ENCODE peak calls at places on chromosome 5, in nine cellular contexts. Z, N, T, G, K, Q, B, J and L are unnamed samples.

GRCh38 chr5:135193213-135194125 is 159.4 kb upstream of the PITX1 start:
- DNase-seq in Z (no peak), N (no peak), T (no peak), G (peak), K (no peak), Q (peak), B (peak), J (no peak), L (no peak)

GRCh38 chr5:76638466-76638865 is 15.3 kb upstream of the F2RL2 start:
- DNase-seq in Z (no peak), N (peak), T (no peak), G (peak), K (no peak), Q (peak), B (no peak), J (no peak), L (no peak)

GRCh38 chr5:75286211-75286773 is 49.6 kb upstream of the ANKRD31 start:
- DNase-seq in Z (no peak), N (no peak), T (no peak), G (no peak), K (no peak), Q (no peak), B (no peak), J (no peak), L (no peak)

GRCh38 chr5:139657363-139658321 is 9.5 kb downstream of the CXXC5 start:
- DNase-seq in Z (no peak), N (peak), T (peak), G (no peak), K (no peak), Q (no peak), B (peak), J (no peak), L (no peak)

GRCh38 chr5:39381376-39381775 is 17.1 kb upstream of the C9 start:
- DNase-seq in Z (peak), N (no peak), T (no peak), G (no peak), K (no peak), Q (no peak), B (no peak), J (no peak), L (no peak)

GRCh38 chr5:110865400-110866094 is 126.7 kb downstream of the SLC25A46 start:
- DNase-seq in Z (peak), N (peak), T (no peak), G (peak), K (no peak), Q (peak), B (peak), J (peak), L (peak)

GRCh38 chr5:126777257-126777973 is 479 bp downstream of the LMNB1 start:
- DNase-seq in Z (peak), N (peak), T (peak), G (peak), K (peak), Q (peak), B (peak), J (no peak), L (no peak)

GRCh38 chr5:62596096-62596495 is 17.5 kb downstream of the LRRC70 start:
- DNase-seq in Z (no peak), N (no peak), T (no peak), G (no peak), K (no peak), Q (no peak), B (peak), J (no peak), L (no peak)

GRCh38 chr5:102554092-102554491 is 55.3 kb upstream of the SLCO6A1 start:
- DNase-seq in Z (no peak), N (no peak), T (no peak), G (peak), K (no peak), Q (no peak), B (no peak), J (no peak), L (no peak)

GRCh38 chr5:106172681-106173532 is 1497.8 kb downstream of the EFNA5 start:
- DNase-seq in Z (no peak), N (peak), T (no peak), G (peak), K (no peak), Q (peak), B (peak), J (no peak), L (no peak)

GRCh38 chr5:159056201-159056600 is 43.5 kb downstream of the EBF1 start:
- DNase-seq in Z (no peak), N (no peak), T (no peak), G (no peak), K (no peak), Q (no peak), B (no peak), J (no peak), L (no peak)

GRCh38 chr5:93572101-93572772 is 8.8 kb downstream of the NR2F1-AS1 start:
- DNase-seq in Z (no peak), N (no peak), T (peak), G (peak), K (peak), Q (no peak), B (no peak), J (no peak), L (no peak)

GRCh38 chr5:59020611-59021285 is 437.9 kb downstream of the RAB3C start:
- DNase-seq in Z (no peak), N (no peak), T (no peak), G (peak), K (no peak), Q (peak), B (peak), J (no peak), L (no peak)

GRCh38 chr5:7745882-7746735 is 104.8 kb downstream of the CFAP90 start:
- DNase-seq in Z (peak), N (peak), T (no peak), G (peak), K (peak), Q (peak), B (peak), J (peak), L (peak)

GRCh38 chr5:84148651-84149050 is 236.0 kb downstream of the EDIL3 start:
- DNase-seq in Z (no peak), N (no peak), T (no peak), G (no peak), K (no peak), Q (no peak), B (no peak), J (no peak), L (no peak)

GRCh38 chr5:140126315-140127012 is 727 bp downstream of the IGIP start:
- DNase-seq in Z (no peak), N (no peak), T (no peak), G (no peak), K (no peak), Q (no peak), B (no peak), J (no peak), L (no peak)

GRCh38 chr5:142399899-142400298 is 75.1 kb upstream of the SPRY4 start:
- DNase-seq in Z (no peak), N (no peak), T (no peak), G (no peak), K (no peak), Q (no peak), B (no peak), J (no peak), L (no peak)

GRCh38 chr5:154534457-154535050 is 56.5 kb upstream of the HAND1 start:
- DNase-seq in Z (no peak), N (no peak), T (no peak), G (no peak), K (no peak), Q (no peak), B (no peak), J (no peak), L (no peak)

GRCh38 chr5:133369161-133369783 is 243.1 kb downstream of the FSTL4 start:
- DNase-seq in Z (no peak), N (no peak), T (no peak), G (no peak), K (no peak), Q (no peak), B (no peak), J (no peak), L (no peak)

GRCh38 chr5:131357739-131358561 is 94.1 kb downstream of the CDC42SE2 start:
- DNase-seq in Z (no peak), N (peak), T (no peak), G (no peak), K (no peak), Q (no peak), B (no peak), J (no peak), L (no peak)

GRCh38 chr5:127696688-127697087 is 6.5 kb upstream of the CCDC192 start:
- DNase-seq in Z (no peak), N (no peak), T (no peak), G (peak), K (no peak), Q (peak), B (peak), J (no peak), L (no peak)

GRCh38 chr5:160441352-160441781 is 19.7 kb downstream of the PTTG1 start:
- DNase-seq in Z (no peak), N (peak), T (no peak), G (no peak), K (no peak), Q (no peak), B (no peak), J (no peak), L (no peak)

GRCh38 chr5:38749861-38750260 is 96.0 kb upstream of the OSMR start:
- DNase-seq in Z (no peak), N (no peak), T (no peak), G (no peak), K (no peak), Q (no peak), B (no peak), J (no peak), L (no peak)

GRCh38 chr5:74255692-74256091 is 384.8 kb downstream of the ENC1 start:
- DNase-seq in Z (no peak), N (no peak), T (no peak), G (no peak), K (no peak), Q (no peak), B (no peak), J (no peak), L (no peak)

GRCh38 chr5:74256947-74257573 is 383.5 kb downstream of the ENC1 start:
- DNase-seq in Z (no peak), N (no peak), T (no peak), G (no peak), K (no peak), Q (peak), B (no peak), J (no peak), L (no peak)

GRCh38 chr5:74259572-74259971 is 381.0 kb downstream of the ENC1 start:
- DNase-seq in Z (no peak), N (no peak), T (no peak), G (no peak), K (no peak), Q (no peak), B (no peak), J (no peak), L (no peak)

GRCh38 chr5:74254257-74254656 is 386.3 kb downstream of the ENC1 start:
- DNase-seq in Z (no peak), N (no peak), T (no peak), G (no peak), K (no peak), Q (no peak), B (no peak), J (no peak), L (no peak)

DNA sequence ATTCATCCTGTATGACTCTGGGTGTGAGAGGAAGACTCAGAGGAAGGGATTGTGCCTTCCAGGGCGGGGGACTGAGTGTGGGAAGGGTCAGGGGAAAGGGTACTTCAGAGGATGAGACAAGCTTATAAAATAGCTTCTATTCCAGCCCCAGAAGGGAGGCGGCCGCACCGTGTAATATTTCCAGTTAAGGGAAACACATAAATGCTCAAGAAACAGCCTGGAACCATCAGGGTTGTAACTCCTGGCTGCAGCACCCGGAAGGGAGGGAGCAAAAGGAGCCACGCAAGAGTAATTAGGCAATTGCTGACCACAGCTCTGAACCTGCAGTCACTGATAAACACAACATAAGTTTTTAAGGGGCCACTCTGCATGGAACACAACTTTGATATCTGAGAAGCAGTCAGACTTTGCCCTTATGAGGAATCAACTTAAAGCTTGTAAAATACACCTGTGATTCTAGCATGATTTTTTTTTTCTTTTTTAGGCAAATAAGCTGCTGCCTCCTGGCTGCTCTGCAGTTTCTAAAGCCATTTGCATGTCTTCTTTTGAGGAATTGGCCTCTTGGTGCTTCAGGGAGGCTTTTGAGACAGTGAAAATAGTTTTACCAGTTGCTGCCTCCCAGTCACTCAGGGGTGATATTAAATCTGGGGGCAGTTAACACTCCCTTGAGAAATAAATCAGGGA is 382.7 kb downstream of the ENC1 start:
- DNase-seq in Z (peak), N (peak), T (peak), G (peak), K (no peak), Q (peak), B (peak), J (no peak), L (no peak)
- TF ChIP-seq CTCF in Z (no peak), N (no peak), T (no peak), G (peak), K (no peak), Q (no peak), B (no peak), J (no peak), L (no peak)

GRCh38 chr5:11540112-11540511 is 364.1 kb downstream of the CTNND2 start:
- DNase-seq in Z (no peak), N (no peak), T (no peak), G (no peak), K (no peak), Q (no peak), B (no peak), J (no peak), L (no peak)
- TF ChIP-seq CTCF in Z (no peak), N (no peak), T (no peak), G (no peak), K (no peak), Q (no peak), B (no peak), J (no peak), L (no peak)

DNA sequence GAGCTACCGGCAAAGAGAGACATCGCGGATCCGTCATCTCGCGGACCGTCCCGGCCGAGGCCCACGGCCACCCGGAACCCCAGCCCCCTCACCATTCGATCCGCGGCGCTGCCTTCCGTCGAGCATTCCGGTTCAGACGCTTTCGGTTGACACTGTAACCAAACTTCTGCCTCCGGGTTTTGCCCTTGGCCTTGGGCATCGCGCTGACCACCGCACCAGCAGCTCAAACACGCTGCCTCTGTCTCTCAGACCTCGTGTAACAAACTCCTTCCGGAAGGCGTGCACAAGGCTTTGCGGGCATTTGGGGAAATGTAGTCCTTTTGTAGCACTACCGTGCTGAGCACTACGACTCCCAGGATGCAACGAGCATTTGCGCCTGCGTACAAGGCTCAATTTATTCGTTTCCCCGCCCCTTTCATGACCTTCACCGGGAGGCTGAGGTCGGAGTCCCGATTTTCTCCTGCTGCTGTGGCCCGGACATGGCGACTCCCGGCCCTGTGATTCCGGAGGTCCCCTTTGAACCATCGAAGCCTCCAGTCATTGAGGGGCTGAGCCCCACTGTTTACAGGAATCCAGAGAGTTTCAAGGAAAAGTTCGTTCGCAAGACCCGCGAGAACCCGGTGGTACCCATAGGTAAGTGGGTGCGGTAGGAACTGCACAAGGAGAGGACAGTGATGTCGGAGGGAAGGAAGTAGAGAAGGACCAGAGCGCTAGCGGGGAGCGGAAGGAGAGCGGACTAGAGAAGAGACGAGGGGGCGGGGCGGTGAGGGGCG is at the start of the genes HIGD2A and NOP16:
- DNase-seq in Z (peak), N (peak), T (peak), G (peak), K (peak), Q (peak), B (peak), J (peak), L (peak)
- TF ChIP-seq CTCF in Z (no peak), N (no peak), T (no peak), G (no peak), K (no peak), Q (no peak), B (no peak), J (no peak), L (no peak)

DNA sequence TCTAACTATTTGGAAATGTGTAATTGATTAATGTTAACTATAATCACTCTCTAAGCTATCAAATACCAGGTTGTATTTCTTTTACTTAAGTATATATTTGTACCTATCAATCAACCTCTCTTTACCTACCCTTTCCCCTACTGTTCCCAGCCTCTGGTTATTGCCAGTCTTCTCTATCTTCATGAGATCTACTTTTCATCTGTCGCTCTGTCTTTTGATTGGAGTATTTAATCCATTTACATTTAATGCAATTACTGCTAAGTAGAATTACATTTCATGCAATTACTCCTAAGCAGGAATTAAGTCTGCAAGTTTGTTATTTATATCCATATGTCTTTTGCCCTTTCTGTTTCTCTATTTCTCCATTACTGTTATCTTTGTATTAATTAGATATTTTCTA is 148.1 kb downstream of the MAT2B start:
- DNase-seq in Z (no peak), N (no peak), T (no peak), G (no peak), K (no peak), Q (no peak), B (no peak), J (no peak), L (no peak)
- TF ChIP-seq CTCF in Z (no peak), N (no peak), T (no peak), G (no peak), K (no peak), Q (no peak), B (no peak), J (no peak), L (no peak)

GRCh38 chr5:11310158-11310557 is 549.1 kb upstream of the DAP start:
- DNase-seq in Z (no peak), N (no peak), T (no peak), G (no peak), K (no peak), Q (no peak), B (no peak), J (no peak), L (no peak)

GRCh38 chr5:11302663-11303062 is 541.6 kb upstream of the DAP start:
- DNase-seq in Z (no peak), N (no peak), T (no peak), G (no peak), K (no peak), Q (no peak), B (no peak), J (no peak), L (no peak)

GRCh38 chr5:11311272-11311671 is 550.2 kb upstream of the DAP start:
- DNase-seq in Z (no peak), N (no peak), T (no peak), G (no peak), K (no peak), Q (no peak), B (no peak), J (no peak), L (no peak)

GRCh38 chr5:11311731-11312130 is 550.7 kb upstream of the DAP start:
- DNase-seq in Z (no peak), N (no peak), T (no peak), G (no peak), K (no peak), Q (no peak), B (no peak), J (no peak), L (no peak)

DNA sequence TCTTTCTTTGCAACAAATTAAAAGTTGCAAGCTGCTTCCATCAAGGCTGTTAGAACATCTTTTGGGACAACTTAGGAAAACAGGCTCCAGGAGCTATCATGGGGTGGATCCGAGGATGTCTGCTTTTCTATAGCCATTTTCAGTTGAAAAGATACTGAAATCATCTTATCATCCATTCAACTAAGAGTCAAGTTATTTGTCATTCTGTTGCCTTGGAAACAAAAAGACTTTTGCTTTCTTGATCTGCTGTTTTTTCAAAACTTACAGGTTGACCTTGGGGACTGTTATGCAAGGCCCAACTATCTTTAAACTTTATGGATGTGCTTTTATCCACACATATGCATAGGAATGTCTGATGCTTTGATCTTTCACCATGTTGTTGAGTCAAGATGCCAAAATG is 545.3 kb upstream of the DAP start:
- DNase-seq in Z (no peak), N (no peak), T (no peak), G (no peak), K (no peak), Q (no peak), B (no peak), J (no peak), L (no peak)
- TF ChIP-seq CTCF in Z (no peak), N (no peak), T (no peak), G (no peak), K (no peak), Q (no peak), B (no peak), J (no peak), L (no peak)